ENCODE peak calls at places on chromosomes 11 and 22, in five cellular contexts. G, U, F, T and B are unnamed samples. For H3K36me3, the result is how much of the 10 kb centered on the place peaks cover.

GRCh38 chr22:43401233-43401632 is 10.6 kb upstream of the MPPED1 start:
- DNase-seq in F (no peak), U (no peak), G (no peak), T (no peak), B (no peak)

GRCh38 chr11:76719281-76719680 is 48.7 kb upstream of the LRRC32 start:
- DNase-seq in U (no peak), F (no peak), G (no peak), T (no peak), B (no peak)

GRCh38 chr11:2235588-2236326 is 34.6 kb downstream of the ASCL2 start:
- DNase-seq in T (no peak), G (no peak), F (no peak), U (no peak), B (no peak)

GRCh38 chr11:2582958-2583604 is 116.7 kb downstream of the KCNQ1OT1 start:
- DNase-seq in F (no peak), T (peak), U (peak), G (no peak), B (peak)

GRCh38 chr22:31121403-31121802 is 1.4 kb upstream of the INPP5J start:
- DNase-seq in G (no peak), U (no peak), T (no peak), F (no peak), B (no peak)

GRCh38 chr22:45998638-45999378 is 21.8 kb upstream of the WNT7B start:
- DNase-seq in U (no peak), G (no peak), T (no peak), F (no peak), B (no peak)

GRCh38 chr22:43177479-43177878 is 9.5 kb downstream of the TTLL12 start:
- DNase-seq in G (no peak), U (no peak), F (no peak), T (no peak), B (no peak)

GRCh38 chr22:20571531-20572007 is 64.2 kb downstream of the MED15 start:
- DNase-seq in G (no peak), F (no peak), U (peak), T (no peak), B (peak)

GRCh38 chr11:1229471-1230120 is 6.7 kb downstream of the MUC5B start:
- DNase-seq in U (no peak), T (no peak), F (no peak), G (no peak), B (no peak)

GRCh38 chr11:86141645-86142569 is 73.0 kb upstream of the PICALM start:
- DNase-seq in G (no peak), U (no peak), F (no peak), T (no peak), B (no peak)

GRCh38 chr11:67584205-67584880 is 731 bp downstream of the GSTP1 start:
- DNase-seq in U (peak), F (peak), G (peak), T (peak), B (peak)

GRCh38 chr22:23085785-23086184 is 15.5 kb downstream of the GNAZ start:
- DNase-seq in U (no peak), F (no peak), G (no peak), T (no peak), B (no peak)

GRCh38 chr11:47270331-47271271 is 668 bp downstream of the MADD start:
- DNase-seq in U (no peak), F (no peak), T (peak), G (peak), B (no peak)

GRCh38 chr11:27864046-27865025 is 164.1 kb upstream of the BDNF start:
- DNase-seq in F (no peak), U (no peak), G (peak), T (no peak), B (no peak)

DNA sequence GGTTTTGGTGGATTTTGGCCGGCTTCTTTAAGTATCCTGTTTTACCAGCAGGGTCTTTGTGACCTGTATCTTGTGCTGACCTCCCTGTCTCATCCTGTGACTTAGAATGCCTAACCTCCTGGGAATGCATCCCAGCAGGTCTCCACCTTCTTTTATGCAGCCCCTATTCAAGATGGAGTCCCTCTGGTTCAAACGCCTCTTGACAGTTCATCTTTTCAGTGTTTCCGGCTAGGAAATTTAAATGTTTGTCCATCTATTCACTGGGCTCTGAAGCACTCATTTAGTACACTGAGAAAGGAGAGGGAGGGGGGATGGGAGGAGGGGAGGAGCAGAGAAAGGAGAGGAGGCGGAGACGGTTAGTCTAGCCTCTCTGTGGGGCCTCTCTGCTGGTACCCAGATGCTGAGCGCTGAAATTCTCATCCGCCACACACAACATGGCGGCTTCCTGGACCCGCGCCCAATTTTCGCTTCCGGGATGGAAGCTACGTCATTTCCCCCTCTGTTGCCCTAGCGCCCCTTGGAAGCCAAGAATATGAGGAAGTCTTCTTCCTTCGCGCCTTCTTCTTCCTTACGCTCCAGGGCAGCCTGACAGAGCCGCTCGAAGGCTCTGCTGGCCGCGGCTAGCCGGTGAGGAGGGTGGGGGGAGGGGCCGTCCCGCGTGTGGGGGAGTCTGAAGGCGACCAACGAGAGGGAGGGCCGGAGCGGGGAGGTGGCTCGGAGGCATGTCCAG is 69.0 kb upstream of the SYT13 start:
- DNase-seq in G (peak), T (peak), U (peak), F (peak), B (peak)
- H3K4me3 ChIP-seq in G (peak), T (no peak), U (peak), F (peak), B (peak)

GRCh38 chr11:69992026-69992425 is 86.1 kb upstream of the ANO1 start:
- DNase-seq in F (no peak), U (no peak), G (no peak), T (no peak), B (no peak)

GRCh38 chr11:69994810-69995209 is 83.3 kb upstream of the ANO1 start:
- DNase-seq in T (no peak), F (no peak), G (no peak), U (no peak), B (no peak)

GRCh38 chr11:69995697-69996096 is 82.4 kb upstream of the ANO1 start:
- DNase-seq in T (no peak), U (no peak), F (no peak), G (no peak), B (no peak)

GRCh38 chr11:69996451-69996850 is 81.7 kb upstream of the ANO1 start:
- DNase-seq in U (no peak), G (no peak), F (no peak), T (no peak), B (no peak)

GRCh38 chr11:69992943-69993694 is 85.0 kb upstream of the ANO1 start:
- DNase-seq in G (no peak), F (no peak), U (no peak), T (no peak), B (no peak)
- H3K36me3 ChIP-seq in G (under half), F (under half), U (under half), T (under half), B (under half)

GRCh38 chr11:61589961-61590360 is 9.1 kb upstream of the SYT7 start:
- DNase-seq in U (no peak), T (no peak), F (no peak), G (no peak), B (no peak)

GRCh38 chr11:61585115-61585514 is 4.2 kb upstream of the SYT7 start:
- DNase-seq in U (no peak), T (no peak), G (no peak), F (no peak), B (no peak)

GRCh38 chr11:61586792-61587430 is 6.0 kb upstream of the SYT7 start:
- DNase-seq in G (no peak), U (no peak), F (no peak), T (no peak), B (no peak)

GRCh38 chr11:61587541-61587941 is 6.7 kb upstream of the SYT7 start:
- DNase-seq in U (peak), F (no peak), T (no peak), G (peak), B (peak)

GRCh38 chr11:61587951-61588695 is 7.2 kb upstream of the SYT7 start:
- DNase-seq in G (peak), F (no peak), U (peak), T (peak), B (peak)
- TF ChIP-seq CTCF in G (no peak), F (peak), U (no peak), T (no peak), B (peak)

DNA sequence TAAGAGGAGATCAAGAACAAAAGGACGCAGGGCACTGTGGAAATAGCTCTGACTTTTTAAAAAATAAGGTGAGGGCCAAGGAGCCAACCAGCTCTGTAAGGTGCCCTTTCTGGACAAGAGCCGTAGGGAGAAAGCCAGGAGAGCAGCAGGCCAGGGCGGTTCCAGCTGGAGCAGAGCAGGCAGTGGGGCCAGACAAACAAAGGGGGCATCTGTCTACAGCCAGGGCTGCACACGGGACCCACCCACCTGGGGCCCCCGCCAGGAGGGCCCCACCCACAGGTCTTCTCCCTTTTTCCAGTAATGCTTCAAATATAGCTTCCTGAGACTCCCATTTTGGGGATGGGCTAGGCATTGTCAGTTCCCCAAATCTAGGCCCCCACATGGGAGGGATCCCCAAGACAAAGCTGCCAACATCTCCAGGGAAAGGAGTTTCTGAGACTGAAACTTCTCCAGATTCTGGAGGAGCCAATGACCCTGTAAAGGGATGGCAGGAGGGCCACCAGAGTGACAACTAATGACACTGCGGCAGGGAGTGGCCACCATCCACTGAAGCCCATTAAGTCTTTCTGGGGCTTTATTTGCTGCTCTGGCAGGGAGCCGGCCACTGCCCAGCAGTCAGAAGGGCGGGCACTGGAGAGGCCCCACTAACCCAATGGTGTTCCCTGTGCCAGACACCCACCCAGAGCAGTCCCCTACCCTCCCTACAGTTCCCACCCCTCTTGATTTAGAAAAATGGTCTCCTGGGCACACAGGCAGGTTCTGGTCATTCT is 1.9 kb downstream of the ZFTA start:
- DNase-seq in F (no peak), U (no peak), G (no peak), T (no peak), B (no peak)
- H3K4me3 ChIP-seq in F (no peak), U (peak), G (no peak), T (no peak), B (peak)

DNA sequence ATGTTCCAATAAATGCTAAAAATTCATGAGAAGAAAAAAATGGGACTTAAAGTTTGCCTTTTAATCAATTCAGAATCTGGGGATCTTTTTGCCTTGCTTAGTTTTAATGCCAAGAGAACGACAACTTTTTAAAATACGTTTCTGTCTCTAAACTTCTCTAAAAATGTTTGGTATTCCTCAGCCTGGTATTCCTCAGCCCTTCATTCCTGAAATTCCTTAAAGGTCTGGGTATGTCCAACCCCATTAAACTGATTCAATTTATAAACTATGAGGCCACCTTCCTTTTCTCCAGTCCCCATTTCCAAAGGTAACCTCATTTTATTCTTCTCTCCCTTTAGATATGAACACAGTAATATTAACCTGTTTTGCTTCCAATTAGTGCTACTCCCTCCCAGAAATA is 16.6 kb downstream of the POLA2 start:
- DNase-seq in F (no peak), U (no peak), G (no peak), T (no peak), B (no peak)
- H3K36me3 ChIP-seq in F (under half), U (under half), G (under half), T (under half), B (under half)

DNA sequence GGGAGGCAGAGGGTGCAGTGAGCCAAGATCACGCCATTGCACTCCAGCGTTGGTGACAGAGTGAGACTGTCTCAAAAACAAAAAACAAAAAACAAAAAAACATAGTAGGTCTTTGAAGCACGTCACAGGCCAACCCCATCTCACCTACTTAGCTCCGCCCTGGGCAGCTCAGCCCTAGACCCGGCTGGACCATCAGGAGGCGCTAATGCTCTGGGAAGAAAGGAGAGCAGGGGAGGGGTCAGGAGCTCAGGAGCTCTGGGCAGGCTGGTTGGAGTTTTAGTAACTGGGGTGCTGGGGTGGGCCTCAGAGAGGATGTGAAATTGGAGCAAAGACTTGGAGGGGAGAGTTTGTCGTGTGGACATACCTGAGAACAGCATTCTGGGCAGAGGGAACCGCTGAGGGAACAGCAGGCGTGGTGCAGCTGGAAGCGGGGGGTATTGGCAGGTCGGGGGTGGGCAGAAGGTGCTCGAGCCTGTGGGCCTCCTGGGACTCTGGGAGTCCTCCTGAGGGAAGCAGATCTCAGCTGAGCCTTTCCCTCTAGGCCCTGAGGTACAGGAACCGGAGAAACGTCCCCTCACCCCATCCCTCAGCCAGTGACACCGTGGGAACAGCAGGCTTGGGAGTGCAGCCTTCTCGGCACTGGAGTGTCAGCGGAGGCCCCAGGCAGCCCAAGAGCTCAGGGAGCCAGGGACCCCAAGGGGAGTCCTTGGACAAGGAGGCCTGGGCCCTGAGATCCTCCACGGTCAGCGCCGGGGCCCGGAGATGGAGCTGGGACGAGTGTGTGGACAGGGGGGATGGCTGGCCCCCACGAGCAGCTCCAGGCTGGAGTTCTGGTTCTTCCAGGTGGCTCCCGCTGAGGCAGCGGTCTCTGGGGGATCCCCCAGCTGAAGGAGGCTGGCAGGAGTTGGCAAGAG is 2.2 kb upstream of the RPS6KA4 start:
- DNase-seq in U (no peak), G (no peak), T (no peak), F (no peak), B (no peak)
- TF ChIP-seq CTCF in U (no peak), G (no peak), T (no peak), F (no peak), B (peak)

GRCh38 chr22:37333724-37334460 is 51.6 kb downstream of the CYTH4 start:
- DNase-seq in T (no peak), F (no peak), U (no peak), G (no peak), B (no peak)

GRCh38 chr22:37334859-37335818 is 52.8 kb downstream of the CYTH4 start:
- DNase-seq in G (no peak), T (no peak), U (no peak), F (no peak), B (no peak)

GRCh38 chr22:37335819-37336199 is 53.5 kb downstream of the CYTH4 start:
- DNase-seq in U (no peak), F (no peak), G (no peak), T (no peak), B (no peak)

GRCh38 chr22:37336474-37337028 is 54.2 kb downstream of the CYTH4 start:
- DNase-seq in F (no peak), T (no peak), G (no peak), U (no peak), B (no peak)

GRCh38 chr22:37334461-37334858 is 52.2 kb downstream of the CYTH4 start:
- DNase-seq in U (no peak), T (no peak), F (no peak), G (no peak), B (no peak)
- H3K4me3 ChIP-seq in U (no peak), T (no peak), F (no peak), G (no peak), B (no peak)

GRCh38 chr11:115581871-115582639 is 77.8 kb upstream of the CADM1 start:
- DNase-seq in G (no peak), T (no peak), U (no peak), F (no peak), B (no peak)
- H3K36me3 ChIP-seq in G (under half), T (under half), U (under half), F (under half), B (under half)

GRCh38 chr22:48554893-48555552 is 1272.7 kb downstream of the BRD1 start:
- DNase-seq in G (no peak), U (no peak), T (no peak), F (no peak), B (no peak)
- TF ChIP-seq CTCF in G (no peak), U (no peak), T (no peak), F (no peak), B (no peak)